ENCODE peak calls at places on chromosomes 6 and 20, in nine cellular contexts. V is putamen; T is hippocampal formation; F is DND-41; C is HT1080; L is iris pigment epithelial cell; P is cerebellar cortex; A is effector memory CD4-positive, alpha-beta T cell; U is NCI-H2171. W is an unnamed sample.

GRCh38 chr6:130259140-130259539 is 36.4 kb upstream of the SAMD3 start:
- DNase-seq in V (no peak), T (no peak), F (no peak), C (no peak), L (no peak), P (no peak), A (no peak), U (no peak), W (no peak)

GRCh38 chr6:6277418-6277817 is 43.0 kb downstream of the F13A1 start:
- DNase-seq in V (no peak), T (no peak), F (no peak), C (peak; percentile 7), L (peak; percentile 17), P (no peak), A (no peak), U (no peak), W (peak; percentile 2)

GRCh38 chr20:54293526-54293925 is 85.6 kb downstream of the PFDN4 start:
- DNase-seq in V (no peak), T (no peak), F (no peak), C (no peak), L (no peak), P (peak; percentile 2), A (no peak), U (no peak), W (peak; percentile 46)

GRCh38 chr6:87341158-87341557 is 3.5 kb upstream of the C6orf163 start:
- DNase-seq in V (no peak), T (no peak), F (no peak), C (no peak), L (no peak), P (no peak), A (no peak), U (no peak), W (no peak)

GRCh38 chr6:111976169-111976568 is 77.7 kb upstream of the CCN6 start:
- DNase-seq in V (no peak), T (no peak), F (no peak), C (no peak), L (no peak), P (no peak), A (no peak), U (no peak), W (no peak)

GRCh38 chr6:71126506-71126905 is 162.1 kb upstream of the OGFRL1 start:
- DNase-seq in V (no peak), T (no peak), F (no peak), C (no peak), L (no peak), P (no peak), A (no peak), U (peak; percentile 4), W (no peak)

GRCh38 chr6:4359108-4359710 is 223.8 kb upstream of the ECI2 start:
- DNase-seq in V (no peak), T (no peak), F (no peak), C (no peak), L (no peak), P (no peak), A (no peak), U (no peak), W (no peak)

GRCh38 chr20:61307686-61308085 is 55.6 kb downstream of the CDH4 start:
- DNase-seq in V (no peak), T (no peak), F (no peak), C (no peak), L (no peak), P (no peak), A (no peak), U (no peak), W (no peak)

GRCh38 chr6:158879180-158879579 is 60.0 kb upstream of the EZR start:
- DNase-seq in V (no peak), T (no peak), F (no peak), C (peak; percentile 66), L (peak; percentile 85), P (no peak), A (peak; percentile 12), U (no peak), W (no peak)

GRCh38 chr20:37521091-37521771 is at the start of gene NNAT:
- DNase-seq in V (no peak), T (no peak), F (no peak), C (no peak), L (peak; percentile 23), P (peak; percentile 44), A (no peak), U (no peak), W (no peak)

GRCh38 chr6:112831022-112831421 is 483.9 kb downstream of the RFPL4B start:
- DNase-seq in V (no peak), T (no peak), F (no peak), C (peak; percentile 21), L (peak; percentile 26), P (no peak), A (no peak), U (no peak), W (peak; percentile 32)

GRCh38 chr6:158754738-158755137 is 64.4 kb downstream of the EZR start:
- DNase-seq in V (no peak), T (no peak), F (no peak), C (no peak), L (no peak), P (no peak), A (no peak), U (no peak), W (no peak)

GRCh38 chr6:154653853-154654252 is 79.4 kb upstream of the SCAF8 start:
- DNase-seq in V (no peak), T (no peak), F (no peak), C (peak; percentile 86), L (peak; percentile 94), P (no peak), A (no peak), U (no peak), W (peak; percentile 58)

GRCh38 chr6:35386989-35387388 is 44.6 kb downstream of the PPARD start:
- DNase-seq in V (no peak), T (no peak), F (no peak), C (no peak), L (peak; percentile 61), P (no peak), A (no peak), U (no peak), W (no peak)

GRCh38 chr6:119330520-119330919 is 19.0 kb downstream of the MAN1A1 start:
- DNase-seq in V (no peak), T (no peak), F (no peak), C (no peak), L (no peak), P (no peak), A (no peak), U (no peak), W (no peak)

GRCh38 chr6:43838276-43839036 is 68.4 kb downstream of the VEGFA start:
- DNase-seq in V (peak; percentile 1), T (no peak), F (peak; percentile 20), C (peak; percentile 34), L (peak; percentile 88), P (peak; percentile 34), A (no peak), U (no peak), W (peak; percentile 74)

GRCh38 chr20:625360-625932 is 15.3 kb upstream of the TCF15 start:
- DNase-seq in V (no peak), T (no peak), F (no peak), C (no peak), L (no peak), P (no peak), A (no peak), U (no peak), W (no peak)

GRCh38 chr6:143457563-143458359 is 7.2 kb downstream of the PEX3 start:
- DNase-seq in V (no peak), T (no peak), F (no peak), C (peak; percentile 42), L (peak; percentile 35), P (no peak), A (no peak), U (no peak), W (peak; percentile 65)

GRCh38 chr6:116136933-116137340 is 11.0 kb upstream of the COL10A1 start:
- DNase-seq in V (no peak), T (no peak), F (no peak), C (no peak), L (no peak), P (no peak), A (no peak), U (no peak), W (no peak)

GRCh38 chr6:39801456-39802251 is 9.5 kb downstream of the DAAM2 start:
- DNase-seq in V (no peak), T (no peak), F (no peak), C (no peak), L (no peak), P (no peak), A (no peak), U (peak; percentile 51), W (no peak)

GRCh38 chr6:166156942-166157341 is 10.7 kb downstream of the TBXT start:
- DNase-seq in V (peak; percentile 14), T (no peak), F (no peak), C (peak; percentile 11), L (peak; percentile 14), P (peak; percentile 13), A (no peak), U (no peak), W (no peak)

GRCh38 chr20:45945678-45946148 is 11.2 kb downstream of the PCIF1 start:
- DNase-seq in V (no peak), T (no peak), F (no peak), C (peak; percentile 71), L (peak; percentile 69), P (no peak), A (no peak), U (no peak), W (no peak)

GRCh38 chr6:47135772-47136171 is 93.6 kb upstream of the ADGRF1 start:
- DNase-seq in V (no peak), T (no peak), F (no peak), C (peak; percentile 90), L (peak; percentile 89), P (no peak), A (no peak), U (no peak), W (peak; percentile 96)

GRCh38 chr6:170253226-170253909 is 37.5 kb downstream of the DLL1 start:
- DNase-seq in V (no peak), T (no peak), F (no peak), C (no peak), L (no peak), P (no peak), A (no peak), U (peak; percentile 36), W (no peak)

GRCh38 chr6:107811591-107812218 is 12.4 kb downstream of the SCML4 start:
- DNase-seq in V (peak; percentile 43), T (peak; percentile 12), F (no peak), C (peak; percentile 35), L (no peak), P (no peak), A (no peak), U (no peak), W (no peak)

GRCh38 chr6:111173341-111173740 is 86.0 kb downstream of the SLC16A10 start:
- DNase-seq in V (peak; percentile 35), T (no peak), F (no peak), C (peak; percentile 8), L (no peak), P (peak; percentile 35), A (no peak), U (no peak), W (no peak)

GRCh38 chr20:1297486-1297885 is 31.4 kb downstream of the SNPH start:
- DNase-seq in V (no peak), T (no peak), F (no peak), C (no peak), L (no peak), P (peak; percentile 71), A (no peak), U (no peak), W (no peak)

GRCh38 chr6:71238351-71238750 is 50.3 kb upstream of the OGFRL1 start:
- DNase-seq in V (no peak), T (no peak), F (no peak), C (peak; percentile 64), L (peak; percentile 53), P (no peak), A (no peak), U (no peak), W (peak; percentile 38)

GRCh38 chr20:43255877-43256276 is 66.2 kb upstream of the PTPRT start:
- DNase-seq in V (no peak), T (no peak), F (no peak), C (no peak), L (no peak), P (no peak), A (no peak), U (no peak), W (no peak)

GRCh38 chr20:14142171-14142570 is 146.9 kb downstream of the MACROD2 start:
- DNase-seq in V (peak; percentile 19), T (peak; percentile 8), F (peak; percentile 13), C (peak; percentile 64), L (peak; percentile 47), P (peak; percentile 44), A (no peak), U (peak; percentile 75), W (peak; percentile 39)

GRCh38 chr20:32792316-32792715 is 27.4 kb upstream of the MAPRE1 start:
- DNase-seq in V (no peak), T (no peak), F (peak; percentile 74), C (peak; percentile 42), L (peak; percentile 23), P (no peak), A (peak; percentile 18), U (no peak), W (peak; percentile 67)

W was measured in fibroblast of lung.